ENCODE peak calls at places on chromosomes 11 and 22, in ten cellular contexts. K, G, D, J, N, I, E, P, Z and Y are unnamed samples.

GRCh38 chr11:67353317-67354313 is at the start of gene POLD4:
- DNase-seq in K (peak), G (peak), D (peak), J (peak), N (peak), I (no peak), E (peak), P (peak), Z (peak), Y (peak)

GRCh38 chr11:65429724-65430405 is 7.3 kb downstream of the NEAT1 start:
- DNase-seq in K (peak), G (no peak), D (no peak), J (no peak), N (no peak), I (peak), E (peak), P (no peak), Z (peak), Y (peak)

GRCh38 chr11:29019960-29020683 is 911.9 kb downstream of the METTL15 start:
- DNase-seq in K (peak), G (no peak), D (peak), J (no peak), N (peak), I (no peak), E (peak), P (no peak), Z (peak), Y (peak)

GRCh38 chr11:102914238-102915043 is 39.7 kb upstream of the MMP12 start:
- DNase-seq in K (peak), G (no peak), D (no peak), J (no peak), N (peak), I (no peak), E (peak), P (no peak), Z (peak), Y (peak)

GRCh38 chr11:72848846-72849466 is 34.7 kb downstream of the ATG16L2 start:
- DNase-seq in K (peak), G (no peak), D (no peak), J (no peak), N (no peak), I (no peak), E (no peak), P (no peak), Z (peak), Y (peak)

GRCh38 chr11:122105009-122105828 is 10.8 kb downstream of the BLID start:
- DNase-seq in K (no peak), G (no peak), D (no peak), J (peak), N (no peak), I (no peak), E (peak), P (no peak), Z (no peak), Y (peak)

GRCh38 chr11:66475349-66476172 is 4.7 kb upstream of the DPP3 start:
- DNase-seq in K (no peak), G (no peak), D (no peak), J (no peak), N (no peak), I (no peak), E (no peak), P (no peak), Z (no peak), Y (no peak)

GRCh38 chr22:28939394-28939793 is 56.0 kb downstream of the ZNRF3 start:
- DNase-seq in K (no peak), G (no peak), D (no peak), J (no peak), N (no peak), I (no peak), E (no peak), P (no peak), Z (no peak), Y (no peak)

GRCh38 chr11:83827940-83828554 is 541.9 kb upstream of the CCDC90B start:
- DNase-seq in K (no peak), G (no peak), D (peak), J (no peak), N (no peak), I (no peak), E (peak), P (peak), Z (peak), Y (peak)

GRCh38 chr11:104130161-104130560 is 33.8 kb downstream of the PDGFD start:
- DNase-seq in K (no peak), G (no peak), D (no peak), J (no peak), N (no peak), I (no peak), E (no peak), P (no peak), Z (no peak), Y (no peak)

GRCh38 chr11:124759268-124760204 is 2.6 kb downstream of the ESAM start:
- DNase-seq in K (no peak), G (no peak), D (no peak), J (no peak), N (peak), I (no peak), E (no peak), P (peak), Z (peak), Y (no peak)

GRCh38 chr11:64856382-64857227 is 12.2 kb upstream of the CDC42BPG start:
- DNase-seq in K (peak), G (no peak), D (no peak), J (no peak), N (no peak), I (no peak), E (peak), P (no peak), Z (peak), Y (peak)

GRCh38 chr22:48554893-48555552 is 1272.7 kb downstream of the BRD1 start:
- DNase-seq in K (no peak), G (no peak), D (no peak), J (no peak), N (peak), I (no peak), E (no peak), P (no peak), Z (no peak), Y (no peak)

GRCh38 chr11:71283960-71284359 is 31.6 kb upstream of the SHANK2 start:
- DNase-seq in K (peak), G (no peak), D (peak), J (no peak), N (no peak), I (no peak), E (no peak), P (no peak), Z (no peak), Y (no peak)

GRCh38 chr11:57266157-57266556 is 29.1 kb upstream of the APLNR start:
- DNase-seq in K (no peak), G (no peak), D (no peak), J (no peak), N (no peak), I (no peak), E (no peak), P (no peak), Z (no peak), Y (no peak)

GRCh38 chr22:31082606-31083376 is 1.7 kb downstream of the SMTN start:
- DNase-seq in K (peak), G (no peak), D (no peak), J (no peak), N (peak), I (no peak), E (peak), P (no peak), Z (peak), Y (peak)

GRCh38 chr11:45098929-45099328 is 47.5 kb upstream of the PRDM11 start:
- DNase-seq in K (no peak), G (no peak), D (no peak), J (no peak), N (no peak), I (no peak), E (no peak), P (no peak), Z (no peak), Y (no peak)

GRCh38 chr11:16040151-16040550 is 316.2 kb downstream of the SOX6 start:
- DNase-seq in K (no peak), G (no peak), D (no peak), J (no peak), N (no peak), I (no peak), E (no peak), P (no peak), Z (no peak), Y (no peak)